ENCODE peak calls at places on chromosomes 11 and 22, in eight cellular contexts. One of them, this sample, is unnamed.

GRCh38 chr11:72739240-72740059 is 12.8 kb downstream of the ARAP1 start:
- DNase-seq in mucosa of descending colon: peak
- DNase-seq in lower lobe of right lung: no peak
- DNase-seq in RWPE1: no peak
- DNase-seq in IMR-90: no peak
- DNase-seq in right cardiac atrium: no peak
- DNase-seq in psoas muscle: peak
- DNase-seq in astrocyte of the spinal cord: no peak
- DNase-seq in this sample: no peak

GRCh38 chr11:110720646-110721283 is 8.5 kb upstream of the ARHGAP20 start:
- DNase-seq in astrocyte of the spinal cord: no peak
- DNase-seq in RWPE1: no peak
- DNase-seq in right cardiac atrium: no peak
- DNase-seq in mucosa of descending colon: no peak
- DNase-seq in lower lobe of right lung: no peak
- DNase-seq in psoas muscle: no peak
- DNase-seq in IMR-90: peak
- DNase-seq in this sample: no peak

GRCh38 chr22:19036523-19037273 is 85.5 kb downstream of the DGCR2 start:
- DNase-seq in mucosa of descending colon: no peak
- DNase-seq in IMR-90: peak
- DNase-seq in psoas muscle: no peak
- DNase-seq in lower lobe of right lung: peak
- DNase-seq in right cardiac atrium: no peak
- DNase-seq in RWPE1: no peak
- DNase-seq in astrocyte of the spinal cord: no peak
- DNase-seq in this sample: no peak

GRCh38 chr11:132559371-132560036 is 972.8 kb downstream of the OPCML start:
- DNase-seq in RWPE1: no peak
- DNase-seq in lower lobe of right lung: no peak
- DNase-seq in psoas muscle: no peak
- DNase-seq in astrocyte of the spinal cord: no peak
- DNase-seq in right cardiac atrium: no peak
- DNase-seq in IMR-90: no peak
- DNase-seq in mucosa of descending colon: no peak
- DNase-seq in this sample: no peak

GRCh38 chr11:32586576-32587190 is 3.1 kb downstream of the EIF3M start:
- DNase-seq in right cardiac atrium: no peak
- DNase-seq in RWPE1: peak
- DNase-seq in mucosa of descending colon: no peak
- DNase-seq in lower lobe of right lung: no peak
- DNase-seq in IMR-90: peak
- DNase-seq in astrocyte of the spinal cord: peak
- DNase-seq in psoas muscle: no peak
- DNase-seq in this sample: no peak

GRCh38 chr11:105829084-105829483 is 193.0 kb downstream of the MSANTD4 start:
- DNase-seq in right cardiac atrium: no peak
- DNase-seq in IMR-90: no peak
- DNase-seq in mucosa of descending colon: no peak
- DNase-seq in astrocyte of the spinal cord: no peak
- DNase-seq in lower lobe of right lung: no peak
- DNase-seq in RWPE1: no peak
- DNase-seq in psoas muscle: no peak
- DNase-seq in this sample: no peak

GRCh38 chr11:19872526-19873135 is 160.0 kb downstream of the NAV2 start:
- DNase-seq in psoas muscle: no peak
- DNase-seq in astrocyte of the spinal cord: no peak
- DNase-seq in IMR-90: no peak
- DNase-seq in mucosa of descending colon: no peak
- DNase-seq in RWPE1: no peak
- DNase-seq in lower lobe of right lung: no peak
- DNase-seq in right cardiac atrium: no peak
- DNase-seq in this sample: no peak

GRCh38 chr22:20857838-20858614 is 585 bp downstream of the PI4KA start:
- DNase-seq in lower lobe of right lung: peak
- DNase-seq in psoas muscle: peak
- DNase-seq in RWPE1: peak
- DNase-seq in mucosa of descending colon: peak
- DNase-seq in astrocyte of the spinal cord: peak
- DNase-seq in right cardiac atrium: peak
- DNase-seq in IMR-90: peak
- DNase-seq in this sample: peak

GRCh38 chr11:77183421-77183984 is 55.5 kb downstream of the MYO7A start:
- DNase-seq in mucosa of descending colon: peak
- DNase-seq in right cardiac atrium: no peak
- DNase-seq in lower lobe of right lung: no peak
- DNase-seq in RWPE1: no peak
- DNase-seq in IMR-90: no peak
- DNase-seq in psoas muscle: no peak
- DNase-seq in astrocyte of the spinal cord: no peak
- DNase-seq in this sample: no peak

GRCh38 chr22:28986366-28986765 is 75.3 kb downstream of the C22orf31 start:
- DNase-seq in right cardiac atrium: no peak
- DNase-seq in RWPE1: no peak
- DNase-seq in astrocyte of the spinal cord: peak
- DNase-seq in psoas muscle: no peak
- DNase-seq in IMR-90: no peak
- DNase-seq in mucosa of descending colon: no peak
- DNase-seq in lower lobe of right lung: no peak
- DNase-seq in this sample: no peak

GRCh38 chr11:110093407-110094297 is 460 bp downstream of the ZC3H12C start:
- DNase-seq in psoas muscle: peak
- DNase-seq in RWPE1: peak
- DNase-seq in lower lobe of right lung: peak
- DNase-seq in mucosa of descending colon: peak
- DNase-seq in astrocyte of the spinal cord: peak
- DNase-seq in right cardiac atrium: peak
- DNase-seq in IMR-90: peak
- DNase-seq in this sample: no peak

GRCh38 chr11:29024386-29024785 is 916.2 kb downstream of the METTL15 start:
- DNase-seq in right cardiac atrium: no peak
- DNase-seq in RWPE1: no peak
- DNase-seq in lower lobe of right lung: no peak
- DNase-seq in IMR-90: peak
- DNase-seq in psoas muscle: no peak
- DNase-seq in mucosa of descending colon: no peak
- DNase-seq in astrocyte of the spinal cord: peak
- DNase-seq in this sample: no peak

GRCh38 chr11:17972987-17973386 is 39.9 kb downstream of the SERGEF start:
- DNase-seq in RWPE1: peak
- DNase-seq in IMR-90: peak
- DNase-seq in lower lobe of right lung: no peak
- DNase-seq in right cardiac atrium: peak
- DNase-seq in psoas muscle: peak
- DNase-seq in astrocyte of the spinal cord: peak
- DNase-seq in mucosa of descending colon: no peak
- DNase-seq in this sample: no peak

GRCh38 chr11:86672007-86672621 is at the start of gene ME3:
- DNase-seq in IMR-90: peak
- DNase-seq in right cardiac atrium: peak
- DNase-seq in RWPE1: peak
- DNase-seq in psoas muscle: peak
- DNase-seq in astrocyte of the spinal cord: peak
- DNase-seq in lower lobe of right lung: peak
- DNase-seq in mucosa of descending colon: peak
- DNase-seq in this sample: peak

GRCh38 chr11:123306531-123306930 is 111.5 kb upstream of the CLMP start:
- DNase-seq in RWPE1: no peak
- DNase-seq in mucosa of descending colon: no peak
- DNase-seq in right cardiac atrium: no peak
- DNase-seq in lower lobe of right lung: no peak
- DNase-seq in astrocyte of the spinal cord: no peak
- DNase-seq in psoas muscle: no peak
- DNase-seq in IMR-90: no peak
- DNase-seq in this sample: no peak

GRCh38 chr22:37884420-37884819 is 21.7 kb upstream of the MICALL1 start:
- DNase-seq in psoas muscle: no peak
- DNase-seq in astrocyte of the spinal cord: no peak
- DNase-seq in lower lobe of right lung: no peak
- DNase-seq in RWPE1: no peak
- DNase-seq in mucosa of descending colon: no peak
- DNase-seq in right cardiac atrium: no peak
- DNase-seq in IMR-90: peak
- DNase-seq in this sample: no peak

GRCh38 chr11:75462117-75462653 is 29.2 kb upstream of the KLHL35 start:
- DNase-seq in astrocyte of the spinal cord: no peak
- DNase-seq in mucosa of descending colon: no peak
- DNase-seq in lower lobe of right lung: no peak
- DNase-seq in RWPE1: no peak
- DNase-seq in right cardiac atrium: no peak
- DNase-seq in IMR-90: no peak
- DNase-seq in psoas muscle: no peak
- DNase-seq in this sample: no peak

GRCh38 chr11:107988397-107989158 is 20.1 kb upstream of the CUL5 start:
- DNase-seq in right cardiac atrium: no peak
- DNase-seq in RWPE1: no peak
- DNase-seq in astrocyte of the spinal cord: no peak
- DNase-seq in mucosa of descending colon: no peak
- DNase-seq in IMR-90: no peak
- DNase-seq in psoas muscle: no peak
- DNase-seq in lower lobe of right lung: no peak
- DNase-seq in this sample: no peak

GRCh38 chr22:19524170-19525115 is at the start of gene CLDN5:
- DNase-seq in RWPE1: no peak
- DNase-seq in mucosa of descending colon: no peak
- DNase-seq in lower lobe of right lung: peak
- DNase-seq in astrocyte of the spinal cord: peak
- DNase-seq in right cardiac atrium: peak
- DNase-seq in psoas muscle: peak
- DNase-seq in IMR-90: no peak
- DNase-seq in this sample: no peak

GRCh38 chr11:102604875-102605274 is 20.3 kb downstream of the MMP20 start:
- DNase-seq in IMR-90: no peak
- DNase-seq in mucosa of descending colon: no peak
- DNase-seq in RWPE1: no peak
- DNase-seq in right cardiac atrium: no peak
- DNase-seq in lower lobe of right lung: no peak
- DNase-seq in astrocyte of the spinal cord: no peak
- DNase-seq in psoas muscle: no peak
- DNase-seq in this sample: no peak

GRCh38 chr11:2766166-2766565 is 66.4 kb upstream of the KCNQ1OT1 start:
- DNase-seq in mucosa of descending colon: no peak
- DNase-seq in right cardiac atrium: no peak
- DNase-seq in IMR-90: no peak
- DNase-seq in RWPE1: no peak
- DNase-seq in astrocyte of the spinal cord: no peak
- DNase-seq in psoas muscle: no peak
- DNase-seq in lower lobe of right lung: no peak
- DNase-seq in this sample: no peak

GRCh38 chr11:123166095-123166559 is 28.9 kb downstream of the CLMP start:
- DNase-seq in psoas muscle: no peak
- DNase-seq in lower lobe of right lung: peak
- DNase-seq in astrocyte of the spinal cord: peak
- DNase-seq in RWPE1: no peak
- DNase-seq in right cardiac atrium: no peak
- DNase-seq in IMR-90: peak
- DNase-seq in mucosa of descending colon: no peak
- DNase-seq in this sample: no peak

GRCh38 chr11:21564813-21565212 is 628.1 kb upstream of the ANO5 start:
- DNase-seq in psoas muscle: no peak
- DNase-seq in lower lobe of right lung: no peak
- DNase-seq in IMR-90: no peak
- DNase-seq in astrocyte of the spinal cord: no peak
- DNase-seq in mucosa of descending colon: no peak
- DNase-seq in RWPE1: no peak
- DNase-seq in right cardiac atrium: no peak
- DNase-seq in this sample: no peak

GRCh38 chr11:299951-300735 is 817 bp upstream of the IFITM5 start:
- DNase-seq in IMR-90: peak
- DNase-seq in mucosa of descending colon: peak
- DNase-seq in RWPE1: no peak
- DNase-seq in astrocyte of the spinal cord: no peak
- DNase-seq in right cardiac atrium: peak
- DNase-seq in lower lobe of right lung: peak
- DNase-seq in psoas muscle: peak
- DNase-seq in this sample: no peak

GRCh38 chr11:122365545-122366380 is 249.7 kb upstream of the BLID start:
- DNase-seq in right cardiac atrium: peak
- DNase-seq in mucosa of descending colon: no peak
- DNase-seq in RWPE1: no peak
- DNase-seq in astrocyte of the spinal cord: no peak
- DNase-seq in IMR-90: no peak
- DNase-seq in psoas muscle: no peak
- DNase-seq in lower lobe of right lung: no peak
- DNase-seq in this sample: no peak

GRCh38 chr11:35751664-35752061 is 89.1 kb downstream of the TRIM44 start:
- DNase-seq in astrocyte of the spinal cord: no peak
- DNase-seq in right cardiac atrium: no peak
- DNase-seq in IMR-90: no peak
- DNase-seq in lower lobe of right lung: no peak
- DNase-seq in mucosa of descending colon: no peak
- DNase-seq in RWPE1: peak
- DNase-seq in psoas muscle: no peak
- DNase-seq in this sample: no peak

GRCh38 chr22:50250249-50250554 is 863 bp downstream of the HDAC10 start:
- DNase-seq in right cardiac atrium: peak
- DNase-seq in psoas muscle: no peak
- DNase-seq in mucosa of descending colon: no peak
- DNase-seq in RWPE1: no peak
- DNase-seq in lower lobe of right lung: no peak
- DNase-seq in astrocyte of the spinal cord: no peak
- DNase-seq in IMR-90: no peak
- DNase-seq in this sample: no peak

GRCh38 chr11:123045101-123045500 is 16.8 kb downstream of the HSPA8 start:
- DNase-seq in astrocyte of the spinal cord: no peak
- DNase-seq in mucosa of descending colon: no peak
- DNase-seq in RWPE1: no peak
- DNase-seq in lower lobe of right lung: no peak
- DNase-seq in psoas muscle: no peak
- DNase-seq in IMR-90: no peak
- DNase-seq in right cardiac atrium: no peak
- DNase-seq in this sample: no peak

GRCh38 chr11:93198221-93198650 is 445 bp upstream of the SLC36A4 start:
- DNase-seq in lower lobe of right lung: no peak
- DNase-seq in mucosa of descending colon: no peak
- DNase-seq in IMR-90: peak
- DNase-seq in astrocyte of the spinal cord: no peak
- DNase-seq in psoas muscle: no peak
- DNase-seq in RWPE1: no peak
- DNase-seq in right cardiac atrium: no peak
- DNase-seq in this sample: no peak

This sample was measured in CD4-positive, alpha-beta T cell.